ENCODE peak calls at places on chromosomes 6 and 20, in four cellular contexts. Y is NCI-H748 treated with DMSO at 0.1 percent for 48 hours; B is spleen; Q is activated naive CD8-positive, alpha-beta T cell treated with anti-CD3 and anti-CD28 coated beads, Interleukin-2, amount 50 U/mL, for 24 hours. F is an unnamed sample.

GRCh38 chr20:49794336-49795124 is 18.1 kb upstream of the SLC9A8 start:
- DNase-seq in Q (no peak), Y (no peak), B (no peak), F (peak; percentile 71)

GRCh38 chr20:19019734-19020364 is 192.6 kb upstream of the SLC24A3 start:
- DNase-seq in B (no peak), Y (no peak), Q (no peak), F (no peak)

GRCh38 chr6:128532827-128533226 is 12.4 kb upstream of the PTPRK start:
- DNase-seq in B (no peak), Y (no peak), Q (no peak), F (no peak)

GRCh38 chr6:38827024-38827423 is 111.9 kb downstream of the DNAH8 start:
- DNase-seq in Q (no peak), Y (no peak), B (no peak), F (no peak)

GRCh38 chr6:93059911-93060310 is 359.4 kb downstream of the EPHA7 start:
- DNase-seq in Q (no peak), Y (peak; percentile 14), B (no peak), F (no peak)

GRCh38 chr6:4658486-4658885 is 117.7 kb upstream of the CDYL start:
- DNase-seq in Q (no peak), Y (no peak), B (no peak), F (no peak)

GRCh38 chr6:166408936-166409755 is 26.4 kb upstream of the MPC1 start:
- DNase-seq in Y (no peak), B (no peak), Q (no peak), F (no peak)

GRCh38 chr20:63854766-63855362 is 6.4 kb upstream of the ABHD16B start:
- DNase-seq in B (peak; percentile 80), Q (no peak), Y (no peak), F (peak; percentile 76)